ENCODE peak calls at places on chromosomes 5 and 9, in six cellular contexts. S is IMR-90, U is H9, Y is neuronal stem cell, Z is H1, D is mesenchymal stem cell. F is an unnamed sample.

GRCh38 chr5:39977231-39977630 is 552.5 kb upstream of the DAB2 start:
- DNase-seq in U (no peak), S (no peak), D (no peak), Y (no peak), Z (no peak), F (no peak)

GRCh38 chr9:93261735-93262523 is 78.0 kb downstream of the WNK2 start:
- DNase-seq in D (no peak), Z (no peak), Y (no peak), S (no peak), U (no peak), F (no peak)

GRCh38 chr9:5052858-5053257 is 67.8 kb downstream of the JAK2 start:
- DNase-seq in D (peak), Z (no peak), S (peak), U (no peak), Y (no peak), F (no peak)

GRCh38 chr5:40981420-40981819 is 72.1 kb downstream of the C7 start:
- DNase-seq in S (peak), D (no peak), Z (no peak), Y (no peak), U (no peak), F (no peak)

GRCh38 chr5:16051246-16051645 is 128.3 kb downstream of the MARCHF11 start:
- DNase-seq in Y (no peak), S (no peak), D (no peak), U (no peak), Z (no peak), F (no peak)

GRCh38 chr9:112312139-112312538 is 21.3 kb downstream of the PTBP3 start:
- DNase-seq in S (no peak), U (no peak), Y (no peak), Z (no peak), D (no peak), F (no peak)

GRCh38 chr9:1443450-1443849 is 393.3 kb downstream of the DMRT2 start:
- DNase-seq in S (no peak), Y (no peak), D (no peak), U (no peak), Z (no peak), F (no peak)

GRCh38 chr5:107476783-107477182 is 194.0 kb downstream of the EFNA5 start:
- DNase-seq in D (peak), S (no peak), Y (no peak), U (no peak), Z (no peak), F (peak)

GRCh38 chr9:77807846-77808749 is 160.0 kb upstream of the GNA14 start:
- DNase-seq in Y (no peak), U (no peak), Z (no peak), S (no peak), D (peak), F (no peak)

GRCh38 chr5:167233507-167233906 is 1057.9 kb upstream of the WWC1 start:
- DNase-seq in Y (no peak), U (no peak), Z (no peak), S (peak), D (no peak), F (no peak)

GRCh38 chr5:67301285-67301904 is 104.8 kb upstream of the CD180 start:
- DNase-seq in Y (no peak), S (peak), Z (no peak), U (no peak), D (peak), F (peak)

GRCh38 chr5:54676466-54676865 is 158.9 kb downstream of the SNX18 start:
- DNase-seq in Y (no peak), S (peak), U (no peak), Z (no peak), D (peak), F (no peak)

GRCh38 chr9:129222691-129223218 is 44.7 kb upstream of the IER5L start:
- DNase-seq in Z (no peak), Y (no peak), D (no peak), U (no peak), S (no peak), F (no peak)

GRCh38 chr9:8456327-8456726 is 656.7 kb upstream of the DMAC1 start:
- DNase-seq in Z (no peak), U (no peak), D (no peak), S (no peak), Y (no peak), F (no peak)

GRCh38 chr5:135993248-135993893 is 35.4 kb upstream of the TGFBI start:
- DNase-seq in Y (no peak), U (no peak), S (peak), D (no peak), Z (no peak), F (no peak)

GRCh38 chr5:143402464-143403356 is 776 bp downstream of the NR3C1 start:
- DNase-seq in S (peak), U (peak), D (peak), Y (peak), Z (peak), F (peak)

GRCh38 chr9:133514475-133515239 is 10.1 kb downstream of the MYMK start:
- DNase-seq in U (no peak), Y (no peak), S (no peak), D (no peak), Z (no peak), F (no peak)

GRCh38 chr9:21991039-21991959 is 2.9 kb downstream of the CDKN2A start:
- DNase-seq in D (no peak), Z (no peak), Y (no peak), U (no peak), S (no peak), F (no peak)

GRCh38 chr5:113250341-113250953 is 184.3 kb downstream of the TSSK1B start:
- DNase-seq in Y (no peak), Z (no peak), S (peak), U (no peak), D (peak), F (no peak)

GRCh38 chr5:57311251-57311650 is 137.4 kb downstream of the GPBP1 start:
- DNase-seq in U (no peak), D (no peak), Y (no peak), S (no peak), Z (no peak), F (peak)

GRCh38 chr5:57532513-57533497 is 50.2 kb upstream of the ACTBL2 start:
- DNase-seq in U (no peak), Y (no peak), S (peak), D (peak), Z (no peak), F (peak)

GRCh38 chr9:16521868-16522381 is 348.5 kb downstream of the BNC2 start:
- DNase-seq in U (no peak), D (peak), S (peak), Y (no peak), Z (no peak), F (no peak)

GRCh38 chr5:150443242-150444075 is 6.1 kb downstream of the RPS14 start:
- DNase-seq in Z (no peak), Y (no peak), U (no peak), D (no peak), S (no peak), F (no peak)

GRCh38 chr5:2276101-2276500 is 393.4 kb upstream of the IRX4 start:
- DNase-seq in Y (no peak), S (no peak), U (no peak), D (no peak), Z (no peak), F (no peak)

GRCh38 chr9:83327323-83327722 is 210.9 kb downstream of the FRMD3 start:
- DNase-seq in U (no peak), S (no peak), D (no peak), Y (no peak), Z (no peak), F (peak)

GRCh38 chr9:101415578-101415977 is 16.9 kb downstream of the ZNF189 start:
- DNase-seq in U (no peak), D (no peak), Y (no peak), S (no peak), Z (no peak), F (no peak)

GRCh38 chr5:143494162-143494561 is 90.7 kb upstream of the NR3C1 start:
- DNase-seq in S (peak), D (peak), U (no peak), Y (no peak), Z (no peak), F (no peak)

DNA sequence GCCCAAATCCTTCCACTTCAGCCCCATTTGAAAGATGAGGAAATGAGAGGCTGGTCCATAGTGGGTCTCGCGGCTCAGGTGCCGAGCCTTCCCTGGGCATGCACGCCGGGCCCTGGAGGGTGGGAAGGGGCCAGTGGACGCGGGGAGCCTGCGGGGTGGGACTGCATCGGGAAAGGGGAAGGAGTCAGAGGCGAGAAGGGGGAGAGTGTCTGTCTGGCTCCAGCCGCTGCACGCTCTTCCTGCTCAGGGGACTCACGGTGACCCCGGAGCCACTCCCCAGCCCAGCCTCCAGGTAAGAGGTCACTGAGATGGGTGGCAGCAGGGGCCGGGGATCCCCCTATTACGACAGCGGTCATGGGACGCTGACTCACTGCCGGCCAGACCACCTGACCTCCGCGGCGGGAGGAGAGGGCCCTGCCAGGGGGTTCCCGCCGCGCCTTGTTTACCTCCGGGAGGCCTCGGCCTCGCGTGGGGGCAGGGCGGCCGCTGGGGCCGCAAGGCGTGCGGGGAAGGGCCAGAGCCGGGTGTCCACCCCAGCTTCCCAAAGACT is 1.9 kb upstream of the SQSTM1 start:
- DNase-seq in Z (peak), S (peak), Y (no peak), D (peak), U (peak), F (peak)
- H4K8ac ChIP-seq in Z (peak), S (peak), Y (no peak), D (peak), U (no peak), F (no peak)

GRCh38 chr5:96113170-96113939 is 151.7 kb upstream of the ELL2 start:
- DNase-seq in S (no peak), U (no peak), Y (no peak), Z (no peak), D (no peak), F (no peak)

GRCh38 chr5:96112703-96113102 is 151.1 kb upstream of the ELL2 start:
- DNase-seq in D (no peak), Z (no peak), Y (no peak), S (no peak), U (no peak), F (no peak)

GRCh38 chr5:96115467-96115812 is 153.8 kb upstream of the ELL2 start:
- DNase-seq in U (no peak), S (no peak), D (no peak), Z (no peak), Y (no peak), F (no peak)

GRCh38 chr5:96112123-96112670 is 150.5 kb upstream of the ELL2 start:
- DNase-seq in Y (no peak), D (no peak), S (no peak), U (no peak), Z (no peak), F (no peak)

GRCh38 chr5:96114736-96115466 is 153.2 kb upstream of the ELL2 start:
- DNase-seq in Y (no peak), U (no peak), D (peak), Z (no peak), S (peak), F (no peak)
- H2BK15ac ChIP-seq in Y (no peak), U (no peak), D (no peak), Z (no peak), S (peak), F (no peak)

DNA sequence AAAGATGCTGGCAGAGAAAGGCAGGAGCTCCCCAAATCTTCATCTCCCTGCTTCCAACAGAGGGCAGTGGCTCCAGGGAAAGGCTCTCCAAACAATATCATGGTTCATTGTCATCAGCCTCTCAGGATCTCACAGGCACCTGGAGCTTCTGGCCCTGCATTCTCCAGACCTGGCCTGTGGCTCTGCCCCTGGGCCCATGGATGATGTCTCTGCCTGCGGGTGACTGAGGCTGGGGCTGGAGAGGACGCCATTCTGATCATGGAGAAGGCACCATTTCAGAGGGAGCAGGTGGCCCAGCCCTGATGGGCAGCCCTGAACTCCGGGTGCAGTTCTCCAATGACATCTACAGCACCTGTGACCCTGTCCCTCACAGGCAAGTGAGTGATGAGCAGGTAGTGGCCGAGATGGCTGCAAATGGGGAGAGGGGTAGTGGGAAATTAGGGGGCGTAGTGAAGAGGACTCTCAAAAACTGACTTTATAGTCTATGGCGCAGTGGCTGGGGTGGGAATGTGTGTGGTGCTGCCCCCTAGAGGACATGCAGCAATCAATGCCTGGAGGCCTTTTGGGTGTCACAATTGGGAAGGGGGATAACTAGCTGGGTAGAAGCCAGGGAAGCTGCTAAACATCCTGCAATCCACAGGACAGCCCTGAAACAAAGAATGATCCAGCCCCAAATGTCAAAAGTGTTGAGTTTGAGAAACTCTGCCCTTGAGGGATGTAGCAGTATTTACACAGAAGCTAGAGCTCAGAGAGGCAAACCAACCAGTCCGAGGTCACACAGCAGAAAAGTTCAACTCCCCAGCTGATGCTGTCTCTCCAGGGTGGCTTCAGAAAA is 3.2 kb downstream of the SH3PXD2B start:
- DNase-seq in Y (no peak), D (peak), Z (peak), U (peak), S (no peak), F (peak)
- H3K27ac ChIP-seq in Y (no peak), D (peak), Z (no peak), U (no peak), S (peak), F (no peak)

DNA sequence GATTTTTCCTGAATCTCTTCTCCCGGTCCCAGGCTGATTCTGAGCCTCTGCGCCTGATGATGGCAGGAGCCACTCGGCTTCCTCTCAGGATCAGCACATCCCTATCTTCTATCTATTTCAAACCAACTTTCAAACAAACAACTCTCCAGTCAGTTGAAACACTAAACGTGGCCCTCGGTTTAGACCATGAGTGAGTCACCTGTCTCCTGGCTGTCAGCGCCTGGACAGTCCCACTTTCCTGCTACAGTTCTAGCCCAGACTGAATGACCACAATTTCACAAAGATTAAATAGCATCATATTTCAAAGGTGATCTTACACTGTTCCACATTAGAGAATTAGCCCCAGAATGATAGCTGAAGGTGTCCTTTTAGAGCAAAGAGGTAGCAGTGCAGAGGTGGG is 6.2 kb downstream of the SLC6A19 start:
- DNase-seq in S (no peak), Y (no peak), Z (no peak), D (no peak), U (no peak), F (no peak)
- H4K8ac ChIP-seq in S (no peak), Y (no peak), Z (no peak), D (no peak), U (no peak), F (no peak)

GRCh38 chr5:93621340-93621872 is 38.4 kb downstream of the NR2F1 start:
- DNase-seq in D (peak), S (peak), U (peak), Z (peak), Y (peak), F (peak)
- H2BK15ac ChIP-seq in D (peak), S (peak), U (no peak), Z (no peak), Y (peak), F (no peak)

GRCh38 chr5:139653616-139654015 is 5.5 kb downstream of the CXXC5 start:
- DNase-seq in U (no peak), D (no peak), Y (no peak), Z (no peak), S (no peak), F (no peak)

GRCh38 chr5:139657363-139658321 is 9.5 kb downstream of the CXXC5 start:
- DNase-seq in Y (no peak), D (peak), S (no peak), U (no peak), Z (no peak), F (no peak)

GRCh38 chr5:139654464-139654863 is 6.3 kb downstream of the CXXC5 start:
- DNase-seq in Z (no peak), U (no peak), Y (no peak), D (no peak), S (no peak), F (no peak)

GRCh38 chr5:139654875-139655491 is 6.8 kb downstream of the CXXC5 start:
- DNase-seq in Y (no peak), S (no peak), D (peak), U (no peak), Z (no peak), F (no peak)

DNA sequence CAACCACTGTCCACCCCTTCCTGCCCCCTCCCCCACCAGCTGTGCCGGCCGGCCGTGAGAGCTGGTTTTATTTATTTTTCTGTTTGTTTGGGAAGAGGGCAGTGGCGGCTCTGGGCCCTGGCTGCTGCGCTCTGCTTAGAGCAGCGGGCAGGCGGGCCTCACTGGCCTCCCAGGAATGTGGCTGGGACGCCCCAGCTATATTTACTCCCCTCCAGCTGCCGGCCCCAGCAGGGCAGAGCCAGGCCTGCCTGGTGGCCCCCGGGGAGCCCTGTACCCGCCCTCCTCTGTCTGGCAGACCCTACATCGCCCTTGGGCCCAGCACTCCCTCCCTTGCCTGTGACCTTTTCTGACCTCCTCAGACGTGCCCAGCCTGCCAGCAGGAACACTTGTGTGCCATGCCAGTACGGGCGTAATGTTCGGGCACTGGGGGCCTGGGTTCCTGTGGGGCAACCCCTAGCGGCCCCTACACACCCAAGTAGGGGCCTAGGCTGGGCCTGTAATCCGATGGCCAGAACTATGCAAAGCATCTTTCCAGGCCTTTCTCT is 7.7 kb downstream of the CXXC5 start:
- DNase-seq in U (no peak), S (peak), Y (no peak), Z (no peak), D (peak), F (no peak)
- H3K27ac ChIP-seq in U (no peak), S (peak), Y (peak), Z (no peak), D (peak), F (no peak)

DNA sequence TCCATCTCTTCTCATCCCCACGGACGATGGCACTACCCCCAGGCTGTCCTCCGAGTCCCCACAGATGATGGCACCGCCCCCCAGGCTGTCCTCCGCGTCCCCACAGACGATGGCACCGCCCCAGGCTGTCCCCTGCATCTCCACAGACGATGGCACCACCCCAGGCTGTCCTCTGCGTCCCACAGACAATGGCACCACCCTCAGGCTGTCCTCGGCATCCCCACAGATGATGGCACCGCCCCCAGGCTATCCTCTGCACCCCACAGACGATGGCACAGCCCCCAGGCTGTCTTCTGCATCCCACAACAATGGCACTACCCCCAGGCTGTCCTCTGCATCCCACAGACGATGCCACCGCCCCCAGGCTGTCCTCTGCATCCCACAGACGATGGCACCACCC is 57.4 kb upstream of the PTCH1 start:
- DNase-seq in Y (no peak), U (no peak), Z (no peak), D (no peak), S (no peak), F (no peak)
- H4K8ac ChIP-seq in Y (no peak), U (no peak), Z (no peak), D (no peak), S (no peak), F (no peak)